ENCODE peak calls at places on chromosomes 6 and 20, in ten cellular contexts. K, A, X, C, E, N, B, I, O and P are unnamed samples. For H3K4me1 and H3K27me3, the result is how much of the 10 kb centered on the place peaks cover.

GRCh38 chr6:7541175-7542064 is at the start of gene DSP:
- DNase-seq in X (peak), A (no peak), E (peak), N (no peak), B (peak), O (peak), K (no peak), C (no peak), I (peak), P (no peak)

GRCh38 chr20:34689486-34689885 is 12.6 kb upstream of the PIGU start:
- DNase-seq in X (no peak), O (no peak), A (no peak), I (no peak), C (no peak), B (no peak), K (no peak), E (no peak), N (no peak), P (no peak)

GRCh38 chr20:22825076-22825475 is 210.0 kb upstream of the SSTR4 start:
- DNase-seq in N (no peak), A (no peak), B (no peak), C (no peak), E (no peak), O (peak), I (no peak), K (no peak), X (no peak), P (peak)

GRCh38 chr20:23214903-23215302 is 128.8 kb upstream of the CD93 start:
- DNase-seq in X (peak), C (peak), K (no peak), I (no peak), B (no peak), N (no peak), E (no peak), A (no peak), O (no peak), P (no peak)

GRCh38 chr20:25227317-25227831 is 20.5 kb upstream of the PYGB start:
- DNase-seq in I (no peak), X (peak), A (peak), C (peak), K (no peak), B (no peak), E (no peak), O (peak), N (no peak), P (peak)

GRCh38 chr6:27766405-27766804 is 145.8 kb downstream of the OR2B2 start:
- DNase-seq in K (no peak), I (no peak), B (no peak), A (no peak), X (no peak), C (no peak), N (no peak), E (no peak), O (no peak), P (no peak)

GRCh38 chr20:50220894-50221266 is 30.2 kb downstream of the CEBPB start:
- DNase-seq in K (no peak), I (no peak), N (no peak), X (no peak), A (no peak), B (no peak), C (no peak), O (no peak), E (no peak), P (no peak)

GRCh38 chr6:158519761-158520160 is 40.1 kb upstream of the TMEM181 start:
- DNase-seq in O (no peak), K (no peak), A (no peak), N (no peak), I (no peak), B (no peak), E (no peak), C (no peak), X (no peak), P (no peak)

GRCh38 chr6:3247255-3248146 is 11.2 kb upstream of the PSMG4 start:
- DNase-seq in K (peak), A (peak), X (peak), B (peak), C (peak), O (peak), I (peak), E (peak), N (no peak), P (peak)

GRCh38 chr6:15349379-15349778 is 103.5 kb downstream of the JARID2 start:
- DNase-seq in N (no peak), O (no peak), I (no peak), C (no peak), K (no peak), X (peak), B (no peak), A (no peak), E (no peak), P (no peak)

GRCh38 chr6:113968472-113968871 is 2.5 kb downstream of the HDAC2 start:
- DNase-seq in I (no peak), N (no peak), E (no peak), B (no peak), O (no peak), C (no peak), X (no peak), A (no peak), K (no peak), P (no peak)

GRCh38 chr6:113970808-113971676 is at the start of gene HDAC2:
- DNase-seq in X (peak), K (peak), B (peak), A (peak), N (peak), C (peak), E (peak), O (peak), I (peak), P (peak)

GRCh38 chr6:113969888-113970807 is 800 bp downstream of the HDAC2 start:
- DNase-seq in O (peak), X (peak), E (peak), N (peak), I (peak), C (peak), K (peak), A (peak), B (peak), P (peak)

GRCh38 chr6:113967777-113968176 is 3.2 kb downstream of the HDAC2 start:
- DNase-seq in K (no peak), C (no peak), X (no peak), O (no peak), A (no peak), N (no peak), B (no peak), I (no peak), E (no peak), P (no peak)

DNA sequence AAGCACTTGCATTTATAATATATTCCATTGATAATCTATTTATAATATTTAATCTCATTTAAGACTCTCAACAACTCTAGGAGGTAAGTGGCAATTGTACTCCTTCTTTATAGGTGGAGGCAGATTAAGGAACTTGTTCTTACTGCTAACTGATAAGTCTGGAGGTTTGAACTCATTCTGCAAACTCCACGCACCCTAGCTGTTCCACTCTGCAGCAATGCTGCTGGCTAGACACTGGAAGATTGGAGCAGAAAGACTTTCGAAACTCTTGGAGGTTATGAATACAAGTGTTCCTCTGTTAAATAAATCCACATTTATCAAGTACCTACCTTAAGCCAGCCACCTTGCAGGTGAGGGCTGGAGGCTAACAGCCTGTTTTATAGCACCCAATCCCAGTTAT is 838 bp upstream of the HDAC2 start:
- DNase-seq in X (no peak), I (no peak), N (no peak), O (peak), C (no peak), K (no peak), A (no peak), E (no peak), B (no peak), P (no peak)
- H3K27ac ChIP-seq in X (no peak), I (no peak), N (no peak), O (no peak), C (no peak), K (peak), A (peak), E (peak), B (no peak), P (peak)

DNA sequence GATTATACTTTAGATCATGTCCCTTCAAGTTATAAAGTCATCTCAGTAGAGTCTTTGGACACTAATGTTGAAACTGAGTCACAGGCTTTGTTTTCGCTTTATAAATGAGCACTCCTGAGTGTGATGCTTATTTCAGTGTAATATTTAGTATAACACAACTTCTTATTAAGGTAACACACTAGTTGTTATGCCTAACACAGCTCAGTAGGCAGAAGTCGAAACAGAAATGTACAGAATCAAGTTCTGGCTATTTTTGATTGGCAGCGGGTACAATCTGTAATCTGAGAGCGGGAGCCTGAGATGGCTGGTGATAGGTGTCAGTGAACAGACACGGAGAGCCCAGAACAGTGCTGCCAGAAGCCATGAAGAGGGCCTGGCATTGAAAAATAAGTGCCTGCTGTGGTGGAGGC is 11.4 kb downstream of the HECA start:
- DNase-seq in N (peak), B (no peak), X (no peak), A (no peak), C (no peak), O (no peak), K (no peak), E (no peak), I (no peak), P (no peak)
- H3K4me1 ChIP-seq in N (under half), B (under half), X (under half), A (under half), C (under half), O (under half), K (half or more), E (under half), I (under half), P (under half)

GRCh38 chr20:10367921-10368701 is 65.9 kb downstream of the MKKS start:
- DNase-seq in N (no peak), A (no peak), E (no peak), I (no peak), K (no peak), X (no peak), C (no peak), B (no peak), O (no peak), P (no peak)
- H3K27me3 ChIP-seq in N (under half), A (under half), E (under half), I (under half), K (under half), X (under half), C (under half), B (under half), O (under half), P (under half)

GRCh38 chr6:45415778-45416518 is 38.2 kb upstream of the SUPT3H start:
- DNase-seq in K (no peak), C (no peak), I (no peak), B (no peak), E (no peak), O (no peak), N (no peak), X (no peak), A (no peak), P (no peak)
- H3K27ac ChIP-seq in K (no peak), C (no peak), I (no peak), B (no peak), E (no peak), O (no peak), N (no peak), X (no peak), A (no peak), P (no peak)